ENCODE peak calls at places on chromosomes 1 and 21, in nine cellular contexts. U, R, A, K, G, V, M, Y and T are unnamed samples.

GRCh38 chr1:7584643-7585042 is 186.5 kb upstream of the VAMP3 start:
- DNase-seq in U (no peak), R (no peak), A (no peak), K (no peak), G (no peak), V (no peak), M (no peak), Y (no peak), T (no peak)

GRCh38 chr1:15418811-15419515 is 9.3 kb downstream of the EFHD2 start:
- DNase-seq in U (no peak), R (no peak), A (no peak), K (no peak), G (no peak), V (no peak), M (no peak), Y (no peak), T (no peak)

GRCh38 chr1:186499571-186499970 is 38.7 kb upstream of the PDC start:
- DNase-seq in U (no peak), R (no peak), A (no peak), K (no peak), G (no peak), V (no peak), M (no peak), Y (no peak), T (no peak)

GRCh38 chr21:45209685-45210284 is 77.9 kb downstream of the POFUT2 start:
- DNase-seq in U (no peak), R (no peak), A (no peak), K (no peak), G (no peak), V (no peak), M (no peak), Y (no peak), T (no peak)

GRCh38 chr1:3651939-3652537 is at the start of gene TP73:
- DNase-seq in U (peak), R (no peak), A (peak), K (no peak), G (no peak), V (peak), M (no peak), Y (no peak), T (no peak)

GRCh38 chr1:5419501-5419900 is 572.7 kb downstream of the NPHP4 start:
- DNase-seq in U (no peak), R (no peak), A (no peak), K (no peak), G (no peak), V (no peak), M (no peak), Y (no peak), T (no peak)

GRCh38 chr1:35691080-35691479 is 27.6 kb downstream of the C1orf216 start:
- DNase-seq in U (no peak), R (no peak), A (no peak), K (no peak), G (no peak), V (peak), M (no peak), Y (no peak), T (no peak)

GRCh38 chr1:174153085-174153824 is 6.1 kb upstream of the RABGAP1L start:
- DNase-seq in U (no peak), R (no peak), A (no peak), K (no peak), G (no peak), V (peak), M (no peak), Y (peak), T (no peak)

GRCh38 chr21:29938968-29939858 is 583 bp downstream of the GRIK1 start:
- DNase-seq in U (no peak), R (peak), A (no peak), K (no peak), G (peak), V (peak), M (no peak), Y (no peak), T (no peak)

GRCh38 chr1:151237678-151238466 is 16.7 kb upstream of the PSMD4 start:
- DNase-seq in U (no peak), R (no peak), A (no peak), K (no peak), G (no peak), V (no peak), M (no peak), Y (no peak), T (no peak)

GRCh38 chr21:36155603-36156338 is 853 bp upstream of the DOP1B start:
- DNase-seq in U (no peak), R (peak), A (no peak), K (no peak), G (no peak), V (no peak), M (peak), Y (no peak), T (no peak)

GRCh38 chr1:43968348-43968948 is 1.4 kb upstream of the DPH2 start:
- DNase-seq in U (no peak), R (peak), A (no peak), K (no peak), G (no peak), V (no peak), M (no peak), Y (no peak), T (no peak)

GRCh38 chr21:15005391-15005790 is 59.4 kb downstream of the NRIP1 start:
- DNase-seq in U (no peak), R (no peak), A (no peak), K (no peak), G (no peak), V (peak), M (no peak), Y (no peak), T (no peak)

GRCh38 chr1:38125837-38126520 is 79.4 kb upstream of the POU3F1 start:
- DNase-seq in U (no peak), R (no peak), A (no peak), K (no peak), G (no peak), V (no peak), M (no peak), Y (no peak), T (no peak)

GRCh38 chr1:204989266-204990058 is 53.5 kb upstream of the CNTN2 start:
- DNase-seq in U (peak), R (peak), A (peak), K (no peak), G (peak), V (peak), M (peak), Y (peak), T (peak)

GRCh38 chr1:1775364-1776226 is 2.7 kb downstream of the NADK start:
- DNase-seq in U (no peak), R (no peak), A (no peak), K (no peak), G (no peak), V (peak), M (no peak), Y (no peak), T (no peak)

GRCh38 chr1:106278706-106279105 is 777.8 kb upstream of the PRMT6 start:
- DNase-seq in U (no peak), R (no peak), A (no peak), K (no peak), G (no peak), V (no peak), M (no peak), Y (no peak), T (no peak)

GRCh38 chr1:172167801-172168596 is 252.5 kb upstream of the C1orf105 start:
- DNase-seq in U (no peak), R (no peak), A (peak), K (no peak), G (no peak), V (peak), M (no peak), Y (no peak), T (no peak)

GRCh38 chr1:83735525-83735924 is 263.4 kb downstream of the TTLL7 start:
- DNase-seq in U (no peak), R (no peak), A (no peak), K (no peak), G (no peak), V (no peak), M (no peak), Y (no peak), T (no peak)

GRCh38 chr21:39934895-39935294 is 67.7 kb downstream of the PCP4 start:
- DNase-seq in U (no peak), R (no peak), A (no peak), K (no peak), G (no peak), V (no peak), M (no peak), Y (no peak), T (no peak)

GRCh38 chr1:25754421-25755195 is 45.4 kb upstream of the SELENON start:
- DNase-seq in U (no peak), R (no peak), A (no peak), K (no peak), G (no peak), V (peak), M (no peak), Y (no peak), T (no peak)

GRCh38 chr1:97651201-97651600 is 269.6 kb downstream of the DPYD start:
- DNase-seq in U (no peak), R (no peak), A (no peak), K (no peak), G (no peak), V (no peak), M (no peak), Y (no peak), T (no peak)

GRCh38 chr1:19844726-19845125 is 29.6 kb upstream of the RNF186 start:
- DNase-seq in U (no peak), R (no peak), A (no peak), K (no peak), G (no peak), V (no peak), M (no peak), Y (no peak), T (no peak)

GRCh38 chr1:94006604-94007003 is 97.4 kb upstream of the GCLM start:
- DNase-seq in U (no peak), R (no peak), A (no peak), K (peak), G (no peak), V (no peak), M (no peak), Y (no peak), T (no peak)

GRCh38 chr1:201016211-201016651 is 7.3 kb downstream of the KIF21B start:
- DNase-seq in U (no peak), R (no peak), A (peak), K (no peak), G (peak), V (peak), M (no peak), Y (no peak), T (no peak)

GRCh38 chr1:178819123-178819522 is 51.8 kb downstream of the ANGPTL1 start:
- DNase-seq in U (no peak), R (no peak), A (no peak), K (no peak), G (no peak), V (no peak), M (no peak), Y (no peak), T (no peak)

GRCh38 chr1:201693887-201694614 is 134.9 kb upstream of the IPO9 start:
- DNase-seq in U (no peak), R (no peak), A (peak), K (no peak), G (no peak), V (no peak), M (no peak), Y (no peak), T (no peak)

GRCh38 chr1:201264072-201264471 is 19.2 kb upstream of the PKP1 start:
- DNase-seq in U (no peak), R (no peak), A (no peak), K (peak), G (no peak), V (no peak), M (no peak), Y (no peak), T (no peak)

GRCh38 chr1:153552335-153552734 is 3.3 kb upstream of the S100A3 start:
- DNase-seq in U (no peak), R (no peak), A (no peak), K (no peak), G (no peak), V (no peak), M (no peak), Y (no peak), T (no peak)

GRCh38 chr1:223199094-223199647 is 56.1 kb upstream of the TLR5 start:
- DNase-seq in U (no peak), R (no peak), A (no peak), K (no peak), G (no peak), V (no peak), M (no peak), Y (no peak), T (peak)

GRCh38 chr1:182567629-182568028 is 21.4 kb downstream of the RNASEL start:
- DNase-seq in U (no peak), R (no peak), A (no peak), K (no peak), G (no peak), V (no peak), M (no peak), Y (no peak), T (no peak)

GRCh38 chr1:27360159-27361043 is 6.4 kb downstream of the MAP3K6 start:
- DNase-seq in U (no peak), R (no peak), A (no peak), K (no peak), G (no peak), V (no peak), M (no peak), Y (no peak), T (no peak)

GRCh38 chr1:89833183-89834077 is 12.6 kb downstream of the LRRC8D start:
- DNase-seq in U (no peak), R (no peak), A (no peak), K (no peak), G (peak), V (no peak), M (no peak), Y (no peak), T (no peak)

GRCh38 chr1:229070168-229070567 is 200.7 kb upstream of the RAB4A start:
- DNase-seq in U (no peak), R (no peak), A (peak), K (peak), G (peak), V (peak), M (peak), Y (peak), T (peak)

GRCh38 chr1:42904437-42904836 is 54.2 kb downstream of the SLC2A1 start:
- DNase-seq in U (no peak), R (no peak), A (no peak), K (no peak), G (no peak), V (no peak), M (no peak), Y (no peak), T (no peak)

GRCh38 chr1:41728403-41729202 is 190.1 kb downstream of the HIVEP3 start:
- DNase-seq in U (no peak), R (no peak), A (peak), K (no peak), G (no peak), V (no peak), M (no peak), Y (no peak), T (no peak)

GRCh38 chr1:107677674-107678073 is 287.3 kb downstream of the VAV3 start:
- DNase-seq in U (no peak), R (no peak), A (no peak), K (no peak), G (no peak), V (no peak), M (no peak), Y (no peak), T (no peak)

GRCh38 chr1:7644906-7645750 is 126.0 kb upstream of the VAMP3 start:
- DNase-seq in U (no peak), R (no peak), A (peak), K (no peak), G (no peak), V (peak), M (peak), Y (no peak), T (no peak)

GRCh38 chr1:228000416-228000815 is 6.4 kb upstream of the WNT3A start:
- DNase-seq in U (peak), R (peak), A (no peak), K (peak), G (no peak), V (no peak), M (no peak), Y (no peak), T (no peak)